ENCODE peak calls at places on chromosomes 7 and 10, in four cellular contexts. U is K562, Y is IMR-90, L is GM12878. E is an unnamed sample.

GRCh38 chr10:101071266-101071884 is 9.6 kb downstream of the KAZALD1 start:
- DNase-seq in U (peak; percentile 74), Y (peak; percentile 73), L (peak; percentile 34), E (no peak)

GRCh38 chr7:13687500-13687899 is 302.0 kb downstream of the ETV1 start:
- DNase-seq in U (no peak), Y (no peak), L (no peak), E (no peak)

GRCh38 chr7:24971333-24972165 is 8.4 kb downstream of the OSBPL3 start:
- DNase-seq in U (peak; percentile 77), Y (peak; percentile 96), L (no peak), E (peak; percentile 56)

GRCh38 chr10:52213511-52213831 is 100.6 kb upstream of the DKK1 start:
- DNase-seq in U (no peak), Y (peak; percentile 75), L (no peak), E (no peak)

GRCh38 chr10:132908621-132909295 is 33.6 kb downstream of the CFAP46 start:
- DNase-seq in U (no peak), Y (no peak), L (no peak), E (no peak)

GRCh38 chr10:71598673-71599072 is 120.9 kb downstream of the C10orf105 start:
- DNase-seq in U (no peak), Y (no peak), L (no peak), E (no peak)

GRCh38 chr10:133159950-133160812 is at the start of gene KNDC1:
- DNase-seq in U (peak; percentile 47), Y (peak; percentile 17), L (no peak), E (no peak)

GRCh38 chr7:102093599-102094001 is 193.1 kb upstream of the SH2B2 start:
- DNase-seq in U (no peak), Y (no peak), L (no peak), E (no peak)

GRCh38 chr7:11648980-11649379 is 183.0 kb downstream of the THSD7A start:
- DNase-seq in U (no peak), Y (no peak), L (no peak), E (peak; percentile 95)

GRCh38 chr10:104331208-104331838 is 6.9 kb downstream of the ITPRIP start:
- DNase-seq in U (no peak), Y (peak; percentile 84), L (no peak), E (peak; percentile 95)

GRCh38 chr10:25483999-25484398 is 309.2 kb downstream of the GPR158 start:
- DNase-seq in U (no peak), Y (no peak), L (no peak), E (no peak)
- TF ChIP-seq FOS in U (no peak), Y (no peak), L (no peak), E (no peak)

GRCh38 chr7:115252461-115252860 is 330.6 kb downstream of the MDFIC start:
- DNase-seq in U (no peak), Y (no peak), L (no peak), E (no peak)

DNA sequence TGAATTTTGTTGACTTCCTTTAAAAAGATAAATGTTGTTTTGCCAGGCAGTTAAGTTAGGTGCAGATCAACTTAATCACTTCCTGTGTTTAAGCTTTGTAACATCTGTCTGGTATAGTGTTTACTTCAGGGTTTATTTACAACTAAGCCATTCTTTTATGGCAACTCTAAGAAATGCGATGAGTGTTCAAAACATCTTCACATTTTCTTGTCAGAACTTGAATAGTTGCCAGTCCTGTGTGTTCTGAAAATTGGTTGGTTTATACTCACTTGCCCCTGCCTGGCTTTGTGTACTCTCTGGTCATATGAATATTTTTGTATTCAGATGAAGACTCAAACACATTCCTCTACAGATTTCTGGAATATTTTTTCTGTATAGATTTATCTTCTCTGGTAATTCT is 327.2 kb downstream of the MDFIC start:
- DNase-seq in U (no peak), Y (peak; percentile 53), L (no peak), E (peak; percentile 30)
- TF ChIP-seq FOS in U (no peak), Y (no peak), L (no peak), E (no peak)

GRCh38 chr10:42111076-42111475 is 527.3 kb downstream of the ZNF33B start:
- DNase-seq in U (no peak), Y (no peak), L (no peak), E (no peak)
- TF ChIP-seq FOS in U (no peak), Y (no peak), L (no peak), E (no peak)

GRCh38 chr10:4270116-4270515 is 485.1 kb upstream of the KLF6 start:
- DNase-seq in U (no peak), Y (peak; percentile 92), L (no peak), E (peak; percentile 38)
- TF ChIP-seq FOS in U (no peak), Y (no peak), L (no peak), E (no peak)

GRCh38 chr7:151454932-151455530 is 15.1 kb upstream of the CRYGN start:
- DNase-seq in U (no peak), Y (no peak), L (no peak), E (no peak)
- TF ChIP-seq FOS in U (no peak), Y (no peak), L (no peak), E (no peak)

E was measured in endothelial cell of umbilical vein.